ENCODE peak calls at places on chromosomes 7 and 10, in four cellular contexts. V is cardiac muscle cell; P is activated T-helper 9 cell treated with anti-CD3 and anti-CD28 coated beads, Interleukin-2, amount 50 U/mL, for 16 hours; X is hippocampal formation. A is an unnamed sample.

GRCh38 chr10:131744356-131744755 is 156.5 kb upstream of the PPP2R2D start:
- DNase-seq in P (no peak), X (no peak), V (no peak), A (no peak)

GRCh38 chr10:51911721-51912120 is 212.3 kb upstream of the CSTF2T start:
- DNase-seq in X (no peak), V (no peak), P (no peak), A (no peak)

GRCh38 chr7:26374665-26375373 is 83.2 kb downstream of the SNX10 start:
- DNase-seq in V (no peak), P (no peak), X (no peak), A (no peak)

GRCh38 chr10:58358947-58359346 is 24.1 kb downstream of the UBE2D1 start:
- DNase-seq in X (no peak), V (no peak), P (no peak), A (no peak)

GRCh38 chr7:27046854-27047549 is 48.8 kb downstream of the HOXA1 start:
- DNase-seq in X (no peak), V (no peak), P (no peak), A (no peak)

GRCh38 chr10:31830887-31831286 is 97.7 kb downstream of the ARHGAP12 start:
- DNase-seq in V (no peak), X (no peak), P (no peak), A (no peak)

GRCh38 chr10:97770265-97770664 is 1.5 kb downstream of the SFRP5 start:
- DNase-seq in X (no peak), V (no peak), P (no peak), A (no peak)

GRCh38 chr7:24882989-24883631 is 96.9 kb downstream of the OSBPL3 start:
- DNase-seq in X (no peak), P (no peak), V (no peak), A (no peak)

A was measured in HAP-1.